ENCODE peak calls at places on chromosomes 13 and 19, in seven cellular contexts. H is tibial nerve, E is uterus, Q is bronchial epithelial cell, Y is stomach, G is AG04450, A is colonic mucosa. V is an unnamed sample.

GRCh38 chr19:42850981-42851717 is 28.4 kb downstream of the PSG1 start:
- DNase-seq in Y (no peak), G (peak; percentile 89), Q (peak; percentile 93), A (no peak), E (no peak), H (peak; percentile 28), V (peak; percentile 98)

GRCh38 chr13:77521194-77521593 is 14.3 kb upstream of the SCEL start:
- DNase-seq in Q (peak; percentile 97), E (no peak), Y (no peak), H (no peak), A (no peak), G (no peak), V (no peak)

GRCh38 chr13:90447735-90448103 is 899.8 kb upstream of the MIR17HG start:
- DNase-seq in A (no peak), E (no peak), G (no peak), Q (peak; percentile 85), H (no peak), Y (no peak), V (peak; percentile 61)

GRCh38 chr19:37988758-37989635 is 82.0 kb downstream of the SIPA1L3 start:
- DNase-seq in G (no peak), A (no peak), H (no peak), E (no peak), Q (no peak), Y (no peak), V (no peak)

GRCh38 chr19:40283414-40284250 is 1.5 kb downstream of the AKT2 start:
- DNase-seq in H (no peak), A (peak; percentile 31), E (no peak), Q (no peak), G (no peak), Y (no peak), V (no peak)

GRCh38 chr19:34319785-34320184 is 45.2 kb upstream of the GPI start:
- DNase-seq in A (no peak), Q (peak; percentile 27), E (no peak), Y (no peak), H (no peak), G (no peak), V (no peak)

GRCh38 chr19:3243851-3244700 is 19.6 kb downstream of the CELF5 start:
- DNase-seq in H (no peak), G (peak; percentile 23), Q (peak; percentile 47), E (no peak), A (peak; percentile 63), Y (peak; percentile 27), V (peak; percentile 7)

GRCh38 chr19:39342647-39343305 is 555 bp downstream of the SAMD4B start:
- DNase-seq in H (no peak), G (no peak), Y (no peak), E (peak; percentile 42), Q (no peak), A (no peak), V (no peak)

GRCh38 chr13:55244991-55245644 is 1895.6 kb upstream of the PRR20A start:
- DNase-seq in H (no peak), A (no peak), E (no peak), Y (no peak), G (no peak), Q (no peak), V (no peak)

GRCh38 chr19:51706296-51706695 is 13.2 kb downstream of the SPACA6 start:
- DNase-seq in E (no peak), Q (no peak), Y (no peak), G (no peak), H (no peak), A (no peak), V (no peak)

GRCh38 chr19:55341191-55342043 is 1.7 kb downstream of the KMT5C start:
- DNase-seq in A (peak; percentile 87), G (no peak), H (peak; percentile 51), Q (peak; percentile 35), E (peak; percentile 72), Y (peak; percentile 77), V (peak; percentile 41)

GRCh38 chr19:2487780-2488330 is 11.9 kb downstream of the GADD45B start:
- DNase-seq in G (no peak), A (no peak), H (no peak), Q (no peak), E (no peak), Y (no peak), V (no peak)

GRCh38 chr19:49567722-49568454 is 12.5 kb downstream of the NOSIP start:
- DNase-seq in E (no peak), Y (no peak), H (no peak), Q (no peak), A (peak; percentile 80), G (no peak), V (no peak)

GRCh38 chr19:39765091-39766076 is 13.3 kb upstream of the LEUTX start:
- DNase-seq in E (peak; percentile 17), G (no peak), H (no peak), A (peak; percentile 44), Y (peak; percentile 44), Q (peak; percentile 31), V (peak; percentile 15)

GRCh38 chr19:1907563-1908363 is 2.6 kb downstream of the ADAT3 start:
- DNase-seq in H (no peak), E (no peak), Y (peak; percentile 77), G (no peak), A (peak; percentile 82), Q (peak; percentile 38), V (no peak)

GRCh38 chr19:4962085-4962619 is 6.8 kb upstream of the KDM4B start:
- DNase-seq in Y (no peak), H (no peak), Q (no peak), E (no peak), G (no peak), A (no peak), V (no peak)

GRCh38 chr19:51083181-51083580 is 494 bp upstream of the KLK14 start:
- DNase-seq in H (no peak), Q (no peak), Y (no peak), A (no peak), G (no peak), E (no peak), V (no peak)

GRCh38 chr13:96671073-96671472 is 323.2 kb downstream of the OXGR1 start:
- DNase-seq in H (no peak), E (no peak), Y (no peak), Q (peak; percentile 78), A (no peak), G (no peak), V (no peak)

GRCh38 chr19:47794526-47794925 is 9.8 kb downstream of the TPRX1 start:
- DNase-seq in Y (no peak), E (no peak), A (no peak), H (no peak), Q (no peak), G (no peak), V (no peak)
- TF ChIP-seq CTCF in Y (no peak), E (no peak), A (no peak), H (no peak), Q (peak; percentile 21), G (no peak), V (peak; percentile 52)

GRCh38 chr19:9323919-9324583 is at the start of gene ZNF559:
- DNase-seq in E (peak; percentile 96), Q (peak; percentile 86), Y (peak; percentile 94), A (peak; percentile 94), H (peak; percentile 85), G (peak; percentile 90), V (peak; percentile 91)
- TF ChIP-seq CTCF in E (peak; percentile 11), Q (peak; percentile 29), Y (no peak), A (no peak), H (peak; percentile 19), G (peak; percentile 51), V (peak; percentile 72)

GRCh38 chr13:27401210-27401609 is 23.2 kb upstream of the GTF3A start:
- DNase-seq in G (no peak), H (no peak), Q (no peak), A (peak; percentile 75), Y (no peak), E (no peak), V (no peak)

GRCh38 chr13:27405521-27406134 is 18.8 kb upstream of the GTF3A start:
- DNase-seq in G (no peak), H (no peak), E (no peak), Q (peak; percentile 38), A (no peak), Y (no peak), V (no peak)

GRCh38 chr13:27404680-27405079 is 19.7 kb upstream of the GTF3A start:
- DNase-seq in Q (no peak), G (no peak), E (no peak), H (no peak), A (peak; percentile 84), Y (peak; percentile 59), V (no peak)

GRCh38 chr13:27403727-27404385 is 20.6 kb upstream of the GTF3A start:
- DNase-seq in Y (peak; percentile 79), H (no peak), E (no peak), A (peak; percentile 68), G (no peak), Q (no peak), V (no peak)

GRCh38 chr13:27403252-27403678 is 21.2 kb upstream of the GTF3A start:
- DNase-seq in Y (no peak), E (no peak), H (no peak), G (peak; percentile 16), A (no peak), Q (peak; percentile 38), V (peak; percentile 41)
- TF ChIP-seq CTCF in Y (no peak), E (no peak), H (no peak), G (no peak), A (no peak), Q (no peak), V (no peak)

GRCh38 chr13:34347784-34348573 is 530.0 kb downstream of the RFC3 start:
- DNase-seq in Q (peak; percentile 83), H (no peak), A (no peak), G (no peak), Y (peak; percentile 63), E (no peak), V (no peak)
- TF ChIP-seq CTCF in Q (no peak), H (no peak), A (no peak), G (no peak), Y (no peak), E (no peak), V (no peak)

DNA sequence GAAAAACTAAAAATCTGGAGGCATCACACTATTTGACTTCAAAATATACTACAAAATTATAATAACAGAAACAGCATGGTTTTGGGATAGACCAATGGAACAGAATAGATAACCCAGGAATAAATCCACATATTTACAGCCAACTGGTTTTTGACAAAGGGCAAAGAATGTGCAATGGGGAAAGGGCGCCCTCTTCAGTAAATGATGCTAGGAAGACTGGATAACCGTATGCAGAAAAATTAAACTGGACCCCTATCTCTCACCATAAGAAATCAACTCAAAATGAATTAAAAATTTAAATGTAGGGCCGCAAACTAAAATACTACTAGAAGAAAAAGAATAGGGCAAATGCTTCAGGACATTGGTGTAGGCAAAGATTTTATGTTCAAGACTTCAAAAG is 440.5 kb upstream of the SGCG start:
- DNase-seq in E (no peak), G (no peak), Q (peak; percentile 2), A (no peak), Y (no peak), H (no peak), V (no peak)
- TF ChIP-seq CTCF in E (no peak), G (no peak), Q (peak; percentile 7), A (no peak), Y (no peak), H (no peak), V (no peak)

GRCh38 chr13:28012896-28013295 is 24.4 kb upstream of the URAD start:
- DNase-seq in G (no peak), Y (no peak), H (no peak), A (no peak), Q (peak; percentile 59), E (no peak), V (no peak)
- TF ChIP-seq CTCF in G (no peak), Y (no peak), H (no peak), A (no peak), Q (no peak), E (no peak), V (no peak)

V was measured in HFFc6.